ENCODE peak calls at places on chromosome 12, in five cellular contexts. N, M, W, X and B are unnamed samples.

GRCh38 chr12:68432622-68433021 is 100.5 kb upstream of the MDM1 start:
- DNase-seq in N (no peak), M (no peak), W (no peak), X (no peak), B (no peak)

GRCh38 chr12:77294016-77294415 is 228.6 kb upstream of the E2F7 start:
- DNase-seq in N (no peak), M (no peak), W (peak), X (no peak), B (no peak)

GRCh38 chr12:123049398-123050250 is 69.1 kb downstream of the ARL6IP4 start:
- DNase-seq in N (no peak), M (no peak), W (no peak), X (peak), B (no peak)

GRCh38 chr12:2027379-2027778 is 23.1 kb upstream of the DCP1B start:
- DNase-seq in N (no peak), M (no peak), W (no peak), X (no peak), B (no peak)

GRCh38 chr12:3333583-3333982 is 157.4 kb upstream of the PRMT8 start:
- DNase-seq in N (no peak), M (peak), W (no peak), X (no peak), B (no peak)

GRCh38 chr12:67425394-67425793 is 156.2 kb downstream of the CAND1 start:
- DNase-seq in N (no peak), M (no peak), W (peak), X (no peak), B (peak)

GRCh38 chr12:57401165-57401564 is 29.7 kb downstream of the R3HDM2 start:
- DNase-seq in N (no peak), M (no peak), W (no peak), X (no peak), B (no peak)

GRCh38 chr12:127165567-127166392 is 1101.2 kb upstream of the TMEM132C start:
- DNase-seq in N (peak), M (peak), W (peak), X (peak), B (peak)

GRCh38 chr12:113189361-113189760 is 3.8 kb downstream of the RITA1 start:
- DNase-seq in N (no peak), M (no peak), W (peak), X (no peak), B (no peak)

GRCh38 chr12:6345319-6346071 is 3.6 kb upstream of the TNFRSF1A start:
- DNase-seq in N (no peak), M (peak), W (peak), X (peak), B (peak)

GRCh38 chr12:71710276-71711125 is 24.6 kb downstream of the TMEM19 start:
- DNase-seq in N (no peak), M (peak), W (peak), X (peak), B (peak)

GRCh38 chr12:30970559-30971202 is 44.1 kb downstream of the TSPAN11 start:
- DNase-seq in N (no peak), M (peak), W (peak), X (no peak), B (no peak)

GRCh38 chr12:82474798-82475184 is 116.5 kb downstream of the METTL25 start:
- DNase-seq in N (no peak), M (no peak), W (peak), X (peak), B (no peak)

GRCh38 chr12:56590237-56590830 is 39.8 kb downstream of the BAZ2A start:
- DNase-seq in N (no peak), M (no peak), W (peak), X (no peak), B (no peak)

GRCh38 chr12:97048421-97049035 is 141.5 kb downstream of the NEDD1 start:
- DNase-seq in N (no peak), M (no peak), W (no peak), X (no peak), B (no peak)

GRCh38 chr12:121279507-121279915 is 17.0 kb downstream of the CAMKK2 start:
- DNase-seq in N (no peak), M (no peak), W (no peak), X (peak), B (no peak)